ENCODE peak calls at places on chromosomes 13 and 19, in seven cellular contexts. K is islet precursor cell; I is activated CD4-positive, alpha-beta T cell treated with anti-CD3 and anti-CD28 coated beads for 4 hours; O is foreskin fibroblast; U is stimulated activated CD4-positive, alpha-beta T cell treated with anti-CD3 and anti-CD28 coated beads, Interleukin-4, amount 100 ng/mL, for 24 hours; P is stomach; F is heart right ventricle. R is an unnamed sample.

GRCh38 chr19:33471111-33471996 is 50.2 kb downstream of the PEPD start:
- DNase-seq in P (no peak), U (no peak), K (peak; percentile 34), F (no peak), I (no peak), O (no peak), R (no peak)

GRCh38 chr13:39616087-39616694 is 13.2 kb upstream of the LHFPL6 start:
- DNase-seq in K (peak; percentile 70), P (no peak), I (peak; percentile 3), U (peak; percentile 53), O (peak; percentile 43), F (no peak), R (no peak)

GRCh38 chr19:28727133-28727834 is 485.7 kb downstream of the UQCRFS1 start:
- DNase-seq in F (peak; percentile 19), U (peak; percentile 46), P (no peak), I (peak; percentile 23), O (peak; percentile 14), K (peak; percentile 70), R (no peak)

GRCh38 chr13:113932060-113932459 is 41.8 kb downstream of the C13orf46 start:
- DNase-seq in O (no peak), U (no peak), K (no peak), I (no peak), P (peak; percentile 5), F (no peak), R (no peak)

GRCh38 chr13:89965252-89965651 is 1382.2 kb upstream of the MIR17HG start:
- DNase-seq in F (no peak), I (no peak), K (no peak), P (no peak), U (no peak), O (no peak), R (no peak)

GRCh38 chr13:34695063-34695462 is 247.0 kb upstream of the NBEA start:
- DNase-seq in F (no peak), P (no peak), I (no peak), U (no peak), O (no peak), K (no peak), R (no peak)

GRCh38 chr13:103883152-103883551 is 816.9 kb upstream of the SLC10A2 start:
- DNase-seq in I (no peak), O (peak; percentile 93), K (peak; percentile 97), F (peak; percentile 77), P (peak; percentile 68), U (no peak), R (peak; percentile 86)

GRCh38 chr19:3125900-3126524 is 9.8 kb upstream of the GNA15 start:
- DNase-seq in U (peak; percentile 79), K (peak; percentile 83), I (peak; percentile 70), P (peak; percentile 79), F (peak; percentile 75), O (peak; percentile 5), R (no peak)

GRCh38 chr19:34430738-34431625 is 2.8 kb downstream of the UBA2 start:
- DNase-seq in K (peak; percentile 63), O (peak; percentile 15), P (no peak), F (no peak), I (peak; percentile 29), U (peak; percentile 54), R (no peak)

GRCh38 chr13:66329988-66330429 is 900.1 kb downstream of the PCDH9 start:
- DNase-seq in P (no peak), K (no peak), U (no peak), I (no peak), F (no peak), O (peak; percentile 59), R (no peak)

GRCh38 chr19:33403221-33403972 is 29.9 kb downstream of the CEBPG start:
- DNase-seq in P (peak; percentile 59), O (no peak), K (no peak), F (no peak), I (no peak), U (no peak), R (no peak)

GRCh38 chr13:105327727-105328126 is 1207.7 kb downstream of the EFNB2 start:
- DNase-seq in K (no peak), U (no peak), O (no peak), F (no peak), I (no peak), P (no peak), R (no peak)

GRCh38 chr19:18607222-18608101 is 863 bp upstream of the CRLF1 start:
- DNase-seq in O (no peak), P (no peak), K (no peak), I (peak; percentile 55), U (no peak), F (no peak), R (no peak)

GRCh38 chr13:22468055-22468454 is 712.7 kb upstream of the SGCG start:
- DNase-seq in K (no peak), P (no peak), U (no peak), F (no peak), O (no peak), I (no peak), R (no peak)

GRCh38 chr19:50926144-50926543 is 14.9 kb upstream of the KLK4 start:
- DNase-seq in O (no peak), U (no peak), P (no peak), F (no peak), K (no peak), I (no peak), R (no peak)

GRCh38 chr19:704447-704741 is 4.3 kb upstream of the PALM start:
- DNase-seq in O (no peak), P (no peak), K (no peak), U (no peak), F (no peak), I (no peak), R (no peak)